ENCODE peak calls at places on chromosomes 3 and 15, in seven cellular contexts. B, W, P, U, E, O and L are unnamed samples.

GRCh38 chr15:65731926-65732325 is 60.2 kb downstream of the DENND4A start:
- DNase-seq in B (no peak), W (peak; percentile 35), P (no peak), U (peak; percentile 66), E (no peak), O (no peak), L (no peak)

GRCh38 chr15:37223089-37223488 is 122.7 kb upstream of the MEIS2 start:
- DNase-seq in B (no peak), W (no peak), P (no peak), U (no peak), E (no peak), O (no peak), L (no peak)

GRCh38 chr3:158950131-158950901 is 148.5 kb downstream of the MFSD1 start:
- DNase-seq in B (no peak), W (peak; percentile 4), P (no peak), U (peak; percentile 66), E (no peak), O (no peak), L (no peak)

GRCh38 chr3:153768559-153769469 is 352.4 kb upstream of the ARHGEF26 start:
- DNase-seq in B (peak; percentile 40), W (peak; percentile 74), P (peak; percentile 7), U (peak; percentile 34), E (peak; percentile 57), O (peak; percentile 76), L (peak; percentile 21)

GRCh38 chr3:175431396-175431795 is 572.3 kb downstream of the NAALADL2 start:
- DNase-seq in B (no peak), W (peak; percentile 66), P (no peak), U (no peak), E (no peak), O (no peak), L (no peak)

GRCh38 chr3:76429536-76430177 is 610.2 kb upstream of the ROBO2 start:
- DNase-seq in B (no peak), W (no peak), P (no peak), U (no peak), E (no peak), O (no peak), L (no peak)

GRCh38 chr3:40054568-40055222 is 245.3 kb downstream of the MYRIP start:
- DNase-seq in B (no peak), W (peak; percentile 46), P (no peak), U (no peak), E (no peak), O (no peak), L (no peak)

GRCh38 chr15:52208306-52208946 is 17.2 kb upstream of the GNB5 start:
- DNase-seq in B (peak; percentile 81), W (peak; percentile 83), P (peak; percentile 61), U (peak; percentile 72), E (peak; percentile 71), O (peak; percentile 87), L (peak; percentile 69)

GRCh38 chr15:60933914-60934885 is 294.9 kb downstream of the RORA start:
- DNase-seq in B (no peak), W (no peak), P (no peak), U (no peak), E (peak; percentile 14), O (no peak), L (no peak)

GRCh38 chr15:88456733-88457132 is 10.5 kb downstream of the MRPL46 start:
- DNase-seq in B (no peak), W (no peak), P (no peak), U (no peak), E (no peak), O (no peak), L (no peak)

GRCh38 chr15:85335193-85335939 is 45.0 kb upstream of the AKAP13 start:
- DNase-seq in B (no peak), W (no peak), P (no peak), U (no peak), E (no peak), O (peak; percentile 68), L (no peak)

GRCh38 chr3:50238549-50239026 is 2.6 kb downstream of the GNAI2 start:
- DNase-seq in B (no peak), W (peak; percentile 32), P (no peak), U (no peak), E (no peak), O (peak; percentile 92), L (no peak)

GRCh38 chr3:184171562-184171961 is 3.1 kb upstream of the AP2M1 start:
- DNase-seq in B (no peak), W (peak; percentile 67), P (no peak), U (no peak), E (no peak), O (no peak), L (no peak)

GRCh38 chr15:29018983-29019875 is 133.5 kb downstream of the APBA2 start:
- DNase-seq in B (no peak), W (no peak), P (no peak), U (no peak), E (no peak), O (no peak), L (no peak)

GRCh38 chr3:52005571-52005986 is 9.9 kb upstream of the RPL29 start:
- DNase-seq in B (no peak), W (peak; percentile 25), P (no peak), U (peak; percentile 23), E (no peak), O (no peak), L (no peak)

GRCh38 chr15:72365844-72366243 is 10.0 kb downstream of the HEXA start:
- DNase-seq in B (peak; percentile 17), W (no peak), P (no peak), U (no peak), E (peak; percentile 39), O (peak; percentile 54), L (no peak)

GRCh38 chr15:98952381-98952803 is 55.2 kb downstream of the PGPEP1L start:
- DNase-seq in B (no peak), W (no peak), P (no peak), U (no peak), E (no peak), O (no peak), L (no peak)